ENCODE peak calls at places on chromosomes 2 and 18, in seven cellular contexts. One of them, this sample, is unnamed.

GRCh38 chr2:202194418-202194817 is 44.0 kb downstream of the SUMO1 start:
- DNase-seq in K562: no peak
- DNase-seq in IMR-90: no peak
- DNase-seq in GM12878: no peak
- DNase-seq in SK-N-SH: no peak
- DNase-seq in A549: no peak
- DNase-seq in H1: no peak
- DNase-seq in this sample: no peak

GRCh38 chr2:18500333-18500732 is 60.1 kb downstream of the RDH14 start:
- DNase-seq in SK-N-SH: no peak
- DNase-seq in GM12878: no peak
- DNase-seq in A549: no peak
- DNase-seq in H1: no peak
- DNase-seq in IMR-90: peak
- DNase-seq in K562: no peak
- DNase-seq in this sample: no peak

GRCh38 chr2:127674241-127675209 is 805 bp downstream of the LIMS2 start:
- DNase-seq in IMR-90: no peak
- DNase-seq in SK-N-SH: peak
- DNase-seq in K562: no peak
- DNase-seq in GM12878: no peak
- DNase-seq in H1: no peak
- DNase-seq in A549: peak
- DNase-seq in this sample: no peak

GRCh38 chr18:58638446-58638845 is 9.6 kb upstream of the ALPK2 start:
- DNase-seq in A549: no peak
- DNase-seq in GM12878: no peak
- DNase-seq in H1: no peak
- DNase-seq in K562: no peak
- DNase-seq in SK-N-SH: no peak
- DNase-seq in IMR-90: no peak
- DNase-seq in this sample: no peak

GRCh38 chr2:177724398-177725287 is 332.1 kb downstream of the AGPS start:
- DNase-seq in A549: peak
- DNase-seq in H1: peak
- DNase-seq in GM12878: no peak
- DNase-seq in SK-N-SH: peak
- DNase-seq in K562: peak
- DNase-seq in IMR-90: peak
- DNase-seq in this sample: peak

GRCh38 chr2:202429164-202429980 is 53.2 kb downstream of the BMPR2 start:
- DNase-seq in GM12878: no peak
- DNase-seq in H1: no peak
- DNase-seq in SK-N-SH: no peak
- DNase-seq in A549: no peak
- DNase-seq in IMR-90: peak
- DNase-seq in K562: no peak
- DNase-seq in this sample: no peak

GRCh38 chr2:23401427-23402204 is 16.6 kb downstream of the KLHL29 start:
- DNase-seq in A549: no peak
- DNase-seq in SK-N-SH: no peak
- DNase-seq in GM12878: no peak
- DNase-seq in K562: no peak
- DNase-seq in H1: no peak
- DNase-seq in IMR-90: no peak
- DNase-seq in this sample: no peak

GRCh38 chr2:121532894-121533293 is 2.2 kb downstream of the RNU4ATAC start:
- DNase-seq in GM12878: no peak
- DNase-seq in SK-N-SH: no peak
- DNase-seq in IMR-90: peak
- DNase-seq in H1: no peak
- DNase-seq in K562: peak
- DNase-seq in A549: no peak
- DNase-seq in this sample: peak

GRCh38 chr2:180040146-180040925 is 33.2 kb upstream of the CWC22 start:
- DNase-seq in A549: no peak
- DNase-seq in H1: no peak
- DNase-seq in K562: no peak
- DNase-seq in GM12878: no peak
- DNase-seq in SK-N-SH: no peak
- DNase-seq in IMR-90: peak
- DNase-seq in this sample: no peak

GRCh38 chr2:134782792-134783191 is 55.6 kb upstream of the ACMSD start:
- DNase-seq in IMR-90: peak
- DNase-seq in GM12878: no peak
- DNase-seq in SK-N-SH: peak
- DNase-seq in H1: no peak
- DNase-seq in A549: no peak
- DNase-seq in K562: no peak
- DNase-seq in this sample: peak

GRCh38 chr2:150280255-150280654 is 207.2 kb downstream of the RND3 start:
- DNase-seq in IMR-90: peak
- DNase-seq in A549: no peak
- DNase-seq in SK-N-SH: no peak
- DNase-seq in H1: no peak
- DNase-seq in GM12878: no peak
- DNase-seq in K562: no peak
- DNase-seq in this sample: no peak

GRCh38 chr2:230947908-230948365 is 22.9 kb upstream of the GPR55 start:
- DNase-seq in A549: no peak
- DNase-seq in K562: no peak
- DNase-seq in IMR-90: no peak
- DNase-seq in H1: no peak
- DNase-seq in SK-N-SH: no peak
- DNase-seq in GM12878: peak
- DNase-seq in this sample: no peak

GRCh38 chr2:121536347-121536746 is 5.7 kb downstream of the RNU4ATAC start:
- DNase-seq in A549: no peak
- DNase-seq in GM12878: no peak
- DNase-seq in IMR-90: no peak
- DNase-seq in K562: no peak
- DNase-seq in SK-N-SH: no peak
- DNase-seq in H1: no peak
- DNase-seq in this sample: no peak

GRCh38 chr2:113899166-113899565 is 9.3 kb downstream of the ACTR3 start:
- DNase-seq in SK-N-SH: no peak
- DNase-seq in IMR-90: no peak
- DNase-seq in GM12878: no peak
- DNase-seq in H1: no peak
- DNase-seq in A549: no peak
- DNase-seq in K562: no peak
- DNase-seq in this sample: no peak

GRCh38 chr2:61452392-61452791 is 18.5 kb downstream of the USP34 start:
- DNase-seq in IMR-90: no peak
- DNase-seq in H1: no peak
- DNase-seq in GM12878: no peak
- DNase-seq in K562: no peak
- DNase-seq in A549: no peak
- DNase-seq in SK-N-SH: no peak
- DNase-seq in this sample: no peak

GRCh38 chr2:217927601-217928323 is 75.0 kb downstream of the TNS1 start:
- DNase-seq in A549: no peak
- DNase-seq in GM12878: no peak
- DNase-seq in SK-N-SH: no peak
- DNase-seq in IMR-90: no peak
- DNase-seq in H1: no peak
- DNase-seq in K562: no peak
- DNase-seq in this sample: no peak

GRCh38 chr18:24276994-24277393 is 120.6 kb downstream of the OSBPL1A start:
- DNase-seq in K562: no peak
- DNase-seq in A549: no peak
- DNase-seq in SK-N-SH: peak
- DNase-seq in IMR-90: no peak
- DNase-seq in H1: no peak
- DNase-seq in GM12878: no peak
- DNase-seq in this sample: no peak

GRCh38 chr18:32542221-32542798 is 71.6 kb upstream of the GAREM1 start:
- DNase-seq in GM12878: no peak
- DNase-seq in IMR-90: peak
- DNase-seq in SK-N-SH: no peak
- DNase-seq in H1: no peak
- DNase-seq in K562: no peak
- DNase-seq in A549: no peak
- DNase-seq in this sample: no peak

GRCh38 chr2:234556848-234557573 is 60.1 kb upstream of the ARL4C start:
- DNase-seq in GM12878: no peak
- DNase-seq in SK-N-SH: no peak
- DNase-seq in IMR-90: peak
- DNase-seq in K562: no peak
- DNase-seq in A549: peak
- DNase-seq in H1: no peak
- DNase-seq in this sample: peak

GRCh38 chr2:238398577-238398976 is 28.1 kb upstream of the ASB1 start:
- DNase-seq in A549: no peak
- DNase-seq in GM12878: no peak
- DNase-seq in IMR-90: no peak
- DNase-seq in H1: no peak
- DNase-seq in SK-N-SH: no peak
- DNase-seq in K562: no peak
- DNase-seq in this sample: no peak

GRCh38 chr2:154375625-154376020 is 322.9 kb upstream of the KCNJ3 start:
- DNase-seq in GM12878: no peak
- DNase-seq in IMR-90: no peak
- DNase-seq in A549: peak
- DNase-seq in H1: no peak
- DNase-seq in SK-N-SH: peak
- DNase-seq in K562: no peak
- DNase-seq in this sample: peak

GRCh38 chr2:158776236-158776635 is 18.9 kb upstream of the DAPL1 start:
- DNase-seq in GM12878: no peak
- DNase-seq in H1: no peak
- DNase-seq in K562: no peak
- DNase-seq in SK-N-SH: no peak
- DNase-seq in IMR-90: no peak
- DNase-seq in A549: no peak
- DNase-seq in this sample: no peak

GRCh38 chr2:158774663-158775062 is 20.5 kb upstream of the DAPL1 start:
- DNase-seq in K562: no peak
- DNase-seq in IMR-90: no peak
- DNase-seq in SK-N-SH: no peak
- DNase-seq in A549: no peak
- DNase-seq in H1: no peak
- DNase-seq in GM12878: no peak
- DNase-seq in this sample: no peak

GRCh38 chr2:158772306-158773078 is 22.6 kb upstream of the DAPL1 start:
- DNase-seq in A549: no peak
- DNase-seq in H1: no peak
- DNase-seq in IMR-90: no peak
- DNase-seq in SK-N-SH: no peak
- DNase-seq in K562: no peak
- DNase-seq in GM12878: no peak
- DNase-seq in this sample: no peak

GRCh38 chr2:158775273-158776027 is 19.7 kb upstream of the DAPL1 start:
- DNase-seq in A549: no peak
- DNase-seq in H1: no peak
- DNase-seq in IMR-90: no peak
- DNase-seq in K562: no peak
- DNase-seq in GM12878: no peak
- DNase-seq in SK-N-SH: no peak
- DNase-seq in this sample: no peak

GRCh38 chr2:158773121-158773520 is 22.0 kb upstream of the DAPL1 start:
- DNase-seq in A549: no peak
- DNase-seq in H1: no peak
- DNase-seq in SK-N-SH: no peak
- DNase-seq in GM12878: no peak
- DNase-seq in IMR-90: peak
- DNase-seq in K562: no peak
- DNase-seq in this sample: no peak
- TF ChIP-seq RAD21 in A549: no peak
- TF ChIP-seq RAD21 in H1: no peak
- TF ChIP-seq RAD21 in SK-N-SH: no peak
- TF ChIP-seq RAD21 in GM12878: no peak
- TF ChIP-seq RAD21 in IMR-90: no peak
- TF ChIP-seq RAD21 in K562: no peak
- TF ChIP-seq RAD21 in this sample: no peak

GRCh38 chr2:28512607-28512965 is 16.7 kb downstream of the PLB1 start:
- DNase-seq in IMR-90: no peak
- DNase-seq in K562: no peak
- DNase-seq in A549: no peak
- DNase-seq in GM12878: no peak
- DNase-seq in H1: no peak
- DNase-seq in SK-N-SH: no peak
- DNase-seq in this sample: no peak

GRCh38 chr2:28516950-28517349 is 21.1 kb downstream of the PLB1 start:
- DNase-seq in A549: no peak
- DNase-seq in SK-N-SH: no peak
- DNase-seq in K562: peak
- DNase-seq in GM12878: no peak
- DNase-seq in IMR-90: no peak
- DNase-seq in H1: no peak
- DNase-seq in this sample: no peak

GRCh38 chr2:28516430-28516829 is 20.6 kb downstream of the PLB1 start:
- DNase-seq in K562: no peak
- DNase-seq in SK-N-SH: no peak
- DNase-seq in IMR-90: no peak
- DNase-seq in GM12878: no peak
- DNase-seq in H1: no peak
- DNase-seq in A549: no peak
- DNase-seq in this sample: no peak

GRCh38 chr2:28513097-28513496 is 17.2 kb downstream of the PLB1 start:
- DNase-seq in IMR-90: no peak
- DNase-seq in H1: no peak
- DNase-seq in GM12878: no peak
- DNase-seq in SK-N-SH: peak
- DNase-seq in A549: no peak
- DNase-seq in K562: no peak
- DNase-seq in this sample: no peak

GRCh38 chr2:28515176-28515751 is 19.4 kb downstream of the PLB1 start:
- DNase-seq in IMR-90: no peak
- DNase-seq in GM12878: no peak
- DNase-seq in SK-N-SH: no peak
- DNase-seq in A549: no peak
- DNase-seq in K562: no peak
- DNase-seq in H1: no peak
- DNase-seq in this sample: no peak
- TF ChIP-seq RFX5 in IMR-90: no peak
- TF ChIP-seq RFX5 in GM12878: no peak
- TF ChIP-seq RFX5 in SK-N-SH: no peak
- TF ChIP-seq RFX5 in A549: no peak
- TF ChIP-seq RFX5 in K562: no peak
- TF ChIP-seq RFX5 in H1: no peak
- TF ChIP-seq RFX5 in this sample: no peak

GRCh38 chr2:88066543-88066942 is 1.1 kb upstream of the SMYD1 start:
- DNase-seq in H1: no peak
- DNase-seq in GM12878: no peak
- DNase-seq in SK-N-SH: peak
- DNase-seq in IMR-90: no peak
- DNase-seq in K562: no peak
- DNase-seq in A549: no peak
- DNase-seq in this sample: no peak
- TF ChIP-seq RAD21 in H1: no peak
- TF ChIP-seq RAD21 in GM12878: no peak
- TF ChIP-seq RAD21 in SK-N-SH: no peak
- TF ChIP-seq RAD21 in IMR-90: no peak
- TF ChIP-seq RAD21 in K562: no peak
- TF ChIP-seq RAD21 in A549: no peak
- TF ChIP-seq RAD21 in this sample: no peak

DNA sequence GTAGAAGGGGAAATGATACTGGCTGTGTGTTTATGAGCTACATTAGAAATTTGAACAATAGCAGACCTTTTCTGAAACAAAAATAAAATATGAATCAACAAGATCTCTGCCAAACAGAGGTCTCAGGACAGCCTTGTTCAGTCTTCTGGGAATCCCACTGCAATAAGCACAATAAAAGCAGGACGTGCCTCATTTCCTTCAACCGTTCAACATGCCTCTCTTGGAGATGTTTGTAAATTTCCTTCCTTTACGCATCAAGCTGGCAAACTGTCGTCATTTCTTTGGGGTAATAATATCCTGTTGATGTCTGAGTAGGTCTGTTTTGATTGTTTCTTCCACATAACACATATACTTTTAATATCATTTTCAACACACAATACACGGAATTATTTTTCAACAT is 77.2 kb downstream of the TCF4 start:
- DNase-seq in H1: no peak
- DNase-seq in A549: no peak
- DNase-seq in SK-N-SH: no peak
- DNase-seq in IMR-90: peak
- DNase-seq in GM12878: no peak
- DNase-seq in K562: no peak
- DNase-seq in this sample: no peak
- TF ChIP-seq RFX5 in H1: no peak
- TF ChIP-seq RFX5 in A549: no peak
- TF ChIP-seq RFX5 in SK-N-SH: no peak
- TF ChIP-seq RFX5 in IMR-90: no peak
- TF ChIP-seq RFX5 in GM12878: no peak
- TF ChIP-seq RFX5 in K562: no peak
- TF ChIP-seq RFX5 in this sample: no peak